ENCODE peak calls at places on chromosome 13, in six cellular contexts. K is MM.1S, M is DMS53, R is RWPE1, A is lower leg skin, W is EL. L is an unnamed sample.

GRCh38 chr13:30331331-30331771 is 24.0 kb upstream of the KATNAL1 start:
- DNase-seq in K (no peak), W (peak; percentile 31), R (no peak), A (no peak), M (no peak), L (no peak)

GRCh38 chr13:24458736-24459135 is 53.8 kb downstream of the PARP4 start:
- DNase-seq in K (no peak), W (no peak), M (no peak), A (no peak), R (no peak), L (peak; percentile 29)

GRCh38 chr13:112238436-112238995 is 137.6 kb upstream of the SPACA7 start:
- DNase-seq in M (no peak), K (no peak), W (no peak), R (no peak), A (no peak), L (no peak)

GRCh38 chr13:20301391-20302071 is 69.4 kb upstream of the GJB6 start:
- DNase-seq in W (no peak), A (no peak), K (no peak), R (no peak), M (no peak), L (no peak)

GRCh38 chr13:66933994-66934393 is 296.1 kb downstream of the PCDH9 start:
- DNase-seq in K (no peak), A (no peak), R (peak; percentile 50), M (no peak), W (peak; percentile 68), L (peak; percentile 89)

GRCh38 chr13:23433171-23434153 is at the start of gene SACS:
- DNase-seq in K (no peak), M (peak; percentile 77), W (peak; percentile 61), A (no peak), R (no peak), L (peak; percentile 55)

GRCh38 chr13:92739306-92739818 is 487.2 kb upstream of the GPC6 start:
- DNase-seq in M (peak; percentile 48), W (no peak), R (no peak), K (no peak), A (no peak), L (no peak)

GRCh38 chr13:113342820-113343691 is 20.9 kb downstream of the GRTP1 start:
- DNase-seq in M (no peak), K (no peak), R (no peak), A (no peak), W (no peak), L (no peak)

GRCh38 chr13:61286148-61286745 is 129.4 kb downstream of the PCDH20 start:
- DNase-seq in W (no peak), K (peak; percentile 20), M (peak; percentile 66), A (no peak), R (no peak), L (no peak)

GRCh38 chr13:80341771-80342271 is 895 bp upstream of the SPRY2 start:
- DNase-seq in M (peak; percentile 60), K (no peak), W (peak; percentile 48), R (no peak), A (no peak), L (peak; percentile 62)

L was measured in iris pigment epithelial cell.